ENCODE peak calls at places on chromosomes 4 and X, in five cellular contexts. G, K, X, W and Z are unnamed samples.

GRCh38 chrX:96430756-96431455 is 253.7 kb upstream of the DIAPH2 start:
- DNase-seq in G (no peak), X (no peak), W (no peak), K (no peak), Z (no peak)

GRCh38 chrX:113274345-113274744 is 433.7 kb upstream of the AMOT start:
- DNase-seq in K (no peak), W (no peak), G (no peak), X (no peak), Z (no peak)

GRCh38 chrX:40152706-40153334 is 55.1 kb upstream of the BCOR start:
- DNase-seq in W (peak), K (no peak), X (no peak), G (no peak), Z (peak)

GRCh38 chr4:143356493-143356892 is 19.8 kb downstream of the GAB1 start:
- DNase-seq in W (no peak), X (no peak), G (peak), K (no peak), Z (no peak)

GRCh38 chrX:102765217-102765616 is 44.7 kb downstream of the GPRASP3 start:
- DNase-seq in K (peak), X (no peak), G (peak), W (no peak), Z (no peak)

GRCh38 chr4:165522049-165522448 is 143.2 kb downstream of the CPE start:
- DNase-seq in W (no peak), X (no peak), K (no peak), G (no peak), Z (no peak)

GRCh38 chr4:30979402-30979801 is 259.2 kb downstream of the PCDH7 start:
- DNase-seq in X (no peak), G (no peak), K (no peak), W (no peak), Z (no peak)

GRCh38 chr4:53967971-53968370 is 96.4 kb downstream of the CHIC2 start:
- DNase-seq in X (no peak), W (no peak), G (peak), K (no peak), Z (no peak)

GRCh38 chr4:15037923-15038541 is 35.8 kb downstream of the CPEB2 start:
- DNase-seq in X (no peak), K (no peak), G (no peak), W (no peak), Z (no peak)

GRCh38 chr4:121514443-121514842 is 133.6 kb upstream of the QRFPR start:
- DNase-seq in K (no peak), X (no peak), G (no peak), W (no peak), Z (no peak)

GRCh38 chr4:150078996-150079581 is 844 bp downstream of the DCLK2 start:
- DNase-seq in X (peak), G (peak), W (peak), K (no peak), Z (peak)

DNA sequence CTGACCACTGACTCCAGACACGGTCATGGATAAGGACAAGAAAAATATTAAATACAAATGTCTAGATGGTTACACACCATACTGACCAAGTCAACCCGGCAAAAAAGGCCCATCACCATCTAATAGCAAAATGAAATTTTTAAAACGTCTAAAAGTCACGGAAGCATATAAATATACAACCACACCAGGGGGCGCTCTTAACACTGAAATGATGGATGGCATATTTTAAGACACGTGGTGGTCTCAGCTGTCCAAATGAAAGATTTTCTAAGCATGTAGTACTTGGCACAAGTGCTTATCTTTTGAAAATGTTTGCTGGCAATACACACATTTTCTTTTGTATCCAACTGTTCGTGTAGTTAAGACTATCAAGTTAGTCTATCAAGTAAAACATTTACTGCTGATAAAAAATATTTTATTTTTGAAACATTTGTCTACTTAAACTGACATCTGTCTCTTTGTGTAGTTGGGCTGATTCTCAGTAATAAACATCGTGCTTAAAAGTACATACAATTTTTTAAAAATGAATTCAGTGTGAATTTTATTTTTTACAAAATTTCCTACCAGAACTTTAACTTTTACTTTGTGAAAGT is 64.6 kb downstream of the COX7B2 start:
- DNase-seq in X (no peak), W (peak), K (peak), G (peak), Z (no peak)
- TF ChIP-seq CTCF in X (peak), W (peak), K (peak), G (peak), Z (peak)

GRCh38 chr4:10893417-10893816 is 208.8 kb upstream of the CLNK start:
- DNase-seq in K (no peak), W (no peak), G (peak), X (no peak), Z (no peak)
- TF ChIP-seq CTCF in K (no peak), W (no peak), G (peak), X (no peak), Z (no peak)

GRCh38 chr4:74441744-74442143 is 3.2 kb upstream of the AREG start:
- DNase-seq in W (no peak), K (no peak), G (peak), X (no peak), Z (no peak)

GRCh38 chr4:74446193-74446868 is 1.4 kb downstream of the AREG start:
- DNase-seq in X (no peak), K (no peak), W (no peak), G (peak), Z (no peak)

GRCh38 chr4:74446896-74447295 is 2.0 kb downstream of the AREG start:
- DNase-seq in K (no peak), X (no peak), W (no peak), G (no peak), Z (no peak)

GRCh38 chr4:74447636-74448233 is 2.8 kb downstream of the AREG start:
- DNase-seq in X (no peak), W (no peak), K (no peak), G (peak), Z (no peak)

DNA sequence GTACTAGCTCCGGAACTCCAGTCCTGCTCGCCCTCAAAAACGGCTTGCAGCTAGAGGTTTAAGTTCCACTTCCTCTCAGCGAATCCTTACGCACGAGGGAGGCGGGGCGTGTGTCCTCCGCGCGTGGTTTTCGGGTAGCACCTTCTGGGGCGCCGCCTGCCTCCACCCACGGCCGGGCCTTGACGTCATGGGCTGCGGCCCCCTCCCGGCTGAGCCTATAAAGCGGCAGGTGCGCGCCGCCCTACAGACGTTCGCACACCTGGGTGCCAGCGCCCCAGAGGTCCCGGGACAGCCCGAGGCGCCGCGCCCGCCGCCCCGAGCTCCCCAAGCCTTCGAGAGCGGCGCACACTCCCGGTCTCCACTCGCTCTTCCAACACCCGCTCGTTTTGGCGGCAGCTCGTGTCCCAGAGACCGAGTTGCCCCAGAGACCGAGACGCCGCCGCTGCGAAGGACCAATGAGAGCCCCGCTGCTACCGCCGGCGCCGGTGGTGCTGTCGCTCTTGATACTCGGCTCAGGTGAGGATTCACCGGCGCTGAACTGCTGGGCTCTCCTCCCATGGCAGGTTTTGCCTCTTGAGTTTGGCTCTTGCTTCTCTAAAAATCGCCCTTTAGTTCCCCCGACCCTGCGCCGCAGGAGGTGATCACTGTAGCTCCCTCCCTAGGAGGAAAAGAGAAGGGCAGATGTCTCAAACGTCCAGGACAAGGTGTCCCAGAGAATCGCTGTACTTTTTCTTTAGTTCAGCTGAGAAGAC is at the start of gene AREG:
- DNase-seq in X (peak), K (peak), G (peak), W (peak), Z (peak)
- TF ChIP-seq CTCF in X (no peak), K (peak), G (peak), W (peak), Z (peak)

GRCh38 chrX:70973221-70973620 is 42.3 kb upstream of the SLC7A3 start:
- DNase-seq in W (no peak), K (no peak), X (no peak), G (no peak), Z (no peak)

GRCh38 chrX:70969635-70970481 is 39.0 kb upstream of the SLC7A3 start:
- DNase-seq in X (no peak), W (no peak), K (no peak), G (no peak), Z (no peak)

DNA sequence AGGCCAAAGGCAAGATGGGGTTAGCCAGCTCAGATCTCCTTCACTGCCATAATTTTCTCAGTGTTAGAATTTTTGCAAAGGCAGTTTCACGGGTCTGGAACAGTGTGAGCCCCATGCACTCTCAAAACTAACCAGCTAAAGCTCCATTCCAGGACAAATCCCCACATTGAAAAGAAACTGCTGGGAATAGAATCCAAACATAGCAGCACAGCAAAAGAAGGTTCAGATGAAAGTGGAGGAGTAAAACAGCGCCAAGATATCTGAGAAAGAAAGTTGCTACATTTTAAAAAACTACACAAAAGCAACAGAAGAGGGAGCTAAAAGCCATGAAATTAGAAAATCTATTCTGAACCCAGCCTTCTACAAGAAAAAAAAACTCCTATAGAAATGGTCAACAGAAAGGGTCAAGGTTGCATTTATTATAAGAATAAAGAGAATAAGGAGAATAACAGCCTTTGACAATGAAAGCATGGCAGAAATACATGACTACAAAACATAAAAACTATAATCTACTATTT is 39.6 kb upstream of the SLC7A3 start:
- DNase-seq in W (no peak), K (no peak), X (no peak), G (peak), Z (no peak)
- TF ChIP-seq CTCF in W (peak), K (no peak), X (peak), G (peak), Z (peak)

DNA sequence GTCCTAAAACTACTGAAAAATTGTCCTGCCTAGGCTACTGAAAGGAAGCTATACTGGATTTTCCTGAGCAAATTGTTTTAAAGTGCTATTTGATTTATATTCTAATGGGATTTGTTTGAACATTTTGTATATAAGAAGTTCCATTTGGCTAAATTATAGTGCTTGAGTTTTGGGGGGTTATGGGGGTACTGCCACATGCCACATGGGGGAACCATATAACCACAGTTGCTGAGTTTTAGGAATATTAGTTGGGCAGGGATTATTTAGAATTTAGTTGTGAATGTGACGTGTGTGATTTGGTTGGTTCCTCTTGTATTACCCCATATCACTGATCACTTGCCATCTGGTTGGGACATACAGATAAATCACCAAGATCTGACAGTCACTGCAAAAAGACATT is 224.5 kb upstream of the TAPT1 start:
- DNase-seq in W (no peak), X (no peak), K (no peak), G (no peak), Z (no peak)
- TF ChIP-seq CTCF in W (no peak), X (no peak), K (peak), G (no peak), Z (no peak)

GRCh38 chr4:513327-513726 is 14.3 kb downstream of the PIGG start:
- DNase-seq in K (no peak), X (no peak), W (no peak), G (no peak), Z (no peak)
- TF ChIP-seq CTCF in K (no peak), X (no peak), W (no peak), G (no peak), Z (no peak)